ENCODE peak calls at places on chromosomes 7 and 10, in eight cellular contexts. Z is CD4-positive, alpha-beta T cell; N is kidney epithelial cell; B is right atrium auricular region; T is brain microvascular endothelial cell; R is adrenal gland; W is BE2C; Q is endothelial cell of umbilical vein. L is an unnamed sample.

GRCh38 chr7:136114966-136115762 is 138.0 kb upstream of the MTPN start:
- DNase-seq in Z (no peak), Q (peak; percentile 39), B (no peak), W (peak; percentile 64), R (peak; percentile 78), N (no peak), T (peak; percentile 61), L (no peak)

GRCh38 chr7:130297628-130298027 is 4.7 kb downstream of the CPA4 start:
- DNase-seq in T (no peak), W (no peak), Q (no peak), Z (no peak), R (no peak), B (no peak), N (no peak), L (no peak)

GRCh38 chr7:155921086-155921803 is 109.0 kb upstream of the SHH start:
- DNase-seq in R (no peak), Z (no peak), Q (no peak), N (no peak), B (no peak), W (no peak), T (no peak), L (no peak)

GRCh38 chr7:117251687-117252086 is 71.2 kb downstream of the WNT2 start:
- DNase-seq in Z (no peak), B (no peak), R (no peak), Q (no peak), W (no peak), T (peak; percentile 74), N (peak; percentile 25), L (no peak)

GRCh38 chr7:34104120-34104519 is 198.8 kb downstream of the BMPER start:
- DNase-seq in T (no peak), R (no peak), Z (no peak), W (no peak), Q (no peak), B (no peak), N (no peak), L (no peak)

GRCh38 chr10:68330852-68331454 is 911 bp upstream of the HNRNPH3 start:
- DNase-seq in Z (peak; percentile 14), W (peak; percentile 13), T (no peak), R (peak; percentile 79), N (no peak), Q (no peak), B (peak; percentile 60), L (peak; percentile 60)

GRCh38 chr7:99729501-99730261 is 5.3 kb downstream of the CYP3A7 start:
- DNase-seq in W (no peak), B (no peak), T (no peak), N (no peak), Z (no peak), R (no peak), Q (no peak), L (no peak)

GRCh38 chr7:130814753-130815152 is 80.7 kb upstream of the KLF14 start:
- DNase-seq in R (no peak), W (peak; percentile 16), Z (no peak), N (no peak), T (peak; percentile 23), Q (peak; percentile 37), B (no peak), L (no peak)

GRCh38 chr10:84452006-84452405 is 123.6 kb downstream of the CCSER2 start:
- DNase-seq in Z (no peak), R (no peak), B (no peak), W (no peak), Q (no peak), N (no peak), T (no peak), L (no peak)

GRCh38 chr10:35394934-35395333 is 58.6 kb downstream of the CCNY start:
- DNase-seq in N (no peak), W (no peak), Q (no peak), B (no peak), R (no peak), T (no peak), Z (no peak), L (no peak)

GRCh38 chr10:106836923-106837322 is 327.6 kb downstream of the SORCS1 start:
- DNase-seq in Z (no peak), R (no peak), Q (no peak), T (no peak), N (no peak), B (no peak), W (no peak), L (no peak)

GRCh38 chr10:34575882-34576281 is 239.2 kb downstream of the PARD3 start:
- DNase-seq in Q (no peak), N (no peak), B (no peak), W (no peak), R (no peak), Z (no peak), T (peak; percentile 20), L (no peak)

GRCh38 chr7:153835712-153836265 is 216.4 kb upstream of the DPP6 start:
- DNase-seq in R (peak; percentile 74), Q (no peak), T (no peak), W (peak; percentile 84), Z (no peak), B (no peak), N (no peak), L (no peak)

GRCh38 chr7:153840861-153841260 is 211.3 kb upstream of the DPP6 start:
- DNase-seq in W (no peak), B (no peak), Z (no peak), T (no peak), R (no peak), Q (no peak), N (no peak), L (no peak)

GRCh38 chr7:153832160-153832559 is 220.0 kb upstream of the DPP6 start:
- DNase-seq in W (peak; percentile 44), R (no peak), N (no peak), T (no peak), Q (no peak), Z (no peak), B (no peak), L (no peak)

GRCh38 chr7:153829523-153829922 is 222.7 kb upstream of the DPP6 start:
- DNase-seq in T (no peak), W (no peak), B (no peak), Z (no peak), R (no peak), N (no peak), Q (no peak), L (no peak)

GRCh38 chr7:153835104-153835503 is 217.1 kb upstream of the DPP6 start:
- DNase-seq in B (no peak), N (peak; percentile 1), W (no peak), T (no peak), Q (no peak), Z (no peak), R (no peak), L (no peak)
- H3K27me3 ChIP-seq in B (no peaks in the 10 kb centered on the region), N (no peaks in the 10 kb centered on the region), W (no peaks in the 10 kb centered on the region), T (no peaks in the 10 kb centered on the region), Q (no peaks in the 10 kb centered on the region), Z (no peaks in the 10 kb centered on the region), R (no peaks in the 10 kb centered on the region), L (no peaks in the 10 kb centered on the region)

DNA sequence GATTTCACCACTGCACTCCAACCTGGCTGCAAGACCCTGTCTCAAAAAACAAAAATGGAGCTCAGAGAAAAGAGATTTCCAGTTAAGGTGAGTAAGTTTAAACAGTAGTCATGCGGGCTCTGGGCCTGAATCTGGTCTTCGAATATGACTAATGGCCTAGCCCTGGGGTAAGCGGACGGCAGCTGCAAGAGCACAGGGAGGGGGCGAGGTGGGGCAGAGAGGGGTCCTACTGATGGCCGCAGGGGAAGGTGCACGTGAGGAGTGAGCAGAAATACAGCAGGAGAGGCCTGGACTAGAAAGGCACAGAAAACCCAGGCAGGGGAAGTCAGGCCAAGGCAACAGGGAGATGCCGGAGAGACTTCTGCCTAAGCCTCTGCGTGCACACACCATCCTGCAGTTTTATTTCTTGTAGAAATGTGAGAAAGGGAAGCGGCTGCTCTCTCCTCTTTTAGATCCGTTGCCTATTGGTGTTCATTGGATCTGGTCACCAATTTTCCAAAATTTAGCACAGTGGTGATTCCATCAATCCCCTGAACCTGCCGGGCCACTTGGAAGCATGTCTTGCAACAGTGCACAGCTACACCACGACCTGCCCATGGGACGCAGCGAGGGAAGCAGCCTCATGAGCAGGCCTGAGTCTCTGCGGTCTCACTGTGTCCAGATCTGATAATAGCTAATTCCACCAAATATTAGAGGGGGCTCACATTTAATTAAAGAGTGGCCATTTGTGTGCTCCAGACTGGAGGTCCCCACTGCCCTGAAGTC is 139.0 kb downstream of the PAXIP1 start:
- DNase-seq in R (no peak), B (no peak), Z (no peak), Q (no peak), T (no peak), N (no peak), W (no peak), L (no peak)
- H3K27me3 ChIP-seq in R (no peaks in the 10 kb centered on the region), B (no peaks in the 10 kb centered on the region), Z (peaks cover 15% of the 10 kb centered on the region), Q (no peaks in the 10 kb centered on the region), T (no peaks in the 10 kb centered on the region), N (no peaks in the 10 kb centered on the region), W (no peaks in the 10 kb centered on the region), L (no peaks in the 10 kb centered on the region)

DNA sequence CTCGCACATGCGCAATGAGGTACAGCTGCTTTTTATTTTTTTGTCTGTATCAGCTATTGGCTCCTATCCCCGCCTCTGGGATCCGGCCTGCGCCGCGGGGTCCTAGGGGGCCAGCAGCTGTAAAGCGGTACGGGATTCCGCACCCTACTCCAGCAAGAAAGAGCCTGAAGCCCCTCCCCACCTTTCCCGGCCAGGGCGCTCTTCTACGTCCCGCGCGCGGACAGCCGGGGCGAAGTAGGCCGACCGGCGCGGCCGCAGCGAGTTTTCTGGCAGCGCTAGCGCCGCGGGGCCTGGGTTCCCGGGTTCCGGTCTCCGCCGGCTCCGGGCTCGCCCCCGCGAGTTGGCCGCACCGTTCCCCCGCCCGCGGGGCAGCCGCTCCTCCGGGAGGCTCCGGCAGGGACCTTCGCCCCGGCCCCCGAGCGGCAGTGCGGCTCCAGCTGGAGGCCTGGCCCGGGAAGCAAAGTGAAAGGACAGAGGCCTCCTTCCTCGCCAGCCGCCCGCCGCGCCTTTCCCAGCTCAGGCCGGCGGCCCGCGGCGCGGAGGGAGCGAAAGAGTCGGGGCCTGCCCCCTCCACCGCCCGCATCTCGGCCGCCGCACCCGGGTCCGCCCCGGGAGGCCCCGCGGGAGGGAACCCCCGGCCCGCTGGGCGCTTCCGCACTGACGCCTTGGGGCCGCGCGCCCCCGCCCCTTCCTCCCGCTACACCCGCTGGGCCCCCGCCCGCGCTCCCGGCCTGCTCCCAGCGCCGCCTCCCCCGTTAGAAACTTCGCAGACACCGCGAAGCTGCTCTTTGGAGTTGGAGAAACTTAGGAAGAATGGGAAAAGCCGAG is 4.7 kb upstream of the SPAG6 start:
- DNase-seq in R (peak; percentile 74), N (no peak), Q (peak; percentile 53), B (peak; percentile 72), Z (no peak), T (peak; percentile 61), W (peak; percentile 77), L (peak; percentile 83)
- H3K27me3 ChIP-seq in R (peaks cover 79% of the 10 kb centered on the region), N (peaks cover 67% of the 10 kb centered on the region), Q (peaks cover 72% of the 10 kb centered on the region), B (peaks cover 71% of the 10 kb centered on the region), Z (peaks cover 98% of the 10 kb centered on the region), T (peaks cover 75% of the 10 kb centered on the region), W (peaks cover 86% of the 10 kb centered on the region), L (peaks cover 12% of the 10 kb centered on the region)

GRCh38 chr10:101118031-101118430 is 13.1 kb upstream of the TLX1 start:
- DNase-seq in W (no peak), Z (no peak), R (no peak), T (no peak), N (no peak), Q (no peak), B (no peak), L (no peak)

GRCh38 chr10:101121661-101122045 is 9.4 kb upstream of the TLX1 start:
- DNase-seq in Z (no peak), W (no peak), T (no peak), N (no peak), R (no peak), B (no peak), Q (no peak), L (no peak)

GRCh38 chr10:101122270-101123084 is 8.6 kb upstream of the TLX1 start:
- DNase-seq in R (no peak), Z (no peak), T (no peak), W (no peak), Q (no peak), B (no peak), N (no peak), L (no peak)

GRCh38 chr10:101120884-101121660 is 10.0 kb upstream of the TLX1 start:
- DNase-seq in W (no peak), B (no peak), T (no peak), Q (no peak), N (no peak), Z (peak; percentile 23), R (no peak), L (no peak)

GRCh38 chr10:101120520-101120883 is 10.6 kb upstream of the TLX1 start:
- DNase-seq in Q (no peak), T (no peak), W (no peak), Z (no peak), R (no peak), N (no peak), B (no peak), L (no peak)
- H3K27me3 ChIP-seq in Q (peaks cover 65% of the 10 kb centered on the region), T (peaks cover 72% of the 10 kb centered on the region), W (no peaks in the 10 kb centered on the region), Z (peaks cover 40% of the 10 kb centered on the region), R (peaks cover 59% of the 10 kb centered on the region), N (peaks cover 63% of the 10 kb centered on the region), B (no peaks in the 10 kb centered on the region), L (peaks cover 2% of the 10 kb centered on the region)